ENCODE peak calls at places on chromosome 16, in eight cellular contexts. H, W, A, S, V, R, Z and N are unnamed samples.

GRCh38 chr16:78666318-78666717 is 566.9 kb downstream of the WWOX start:
- DNase-seq in V (no peak), H (no peak), A (no peak), Z (no peak), W (no peak), R (no peak), S (no peak), N (no peak)

GRCh38 chr16:66754211-66754610 is 2.8 kb upstream of the DYNC1LI2 start:
- DNase-seq in W (no peak), H (no peak), V (no peak), A (no peak), Z (no peak), S (no peak), R (no peak), N (no peak)

GRCh38 chr16:59046335-59046734 is 312.2 kb upstream of the GOT2 start:
- DNase-seq in H (peak; percentile 4), W (no peak), A (peak; percentile 33), R (no peak), V (no peak), Z (no peak), S (no peak), N (peak; percentile 24)

GRCh38 chr16:30761427-30761927 is 385 bp downstream of the CFAP119 start:
- DNase-seq in R (no peak), S (no peak), W (no peak), A (peak; percentile 62), Z (peak; percentile 79), V (no peak), H (peak; percentile 27), N (no peak)

GRCh38 chr16:52193441-52193840 is 353.5 kb downstream of the TOX3 start:
- DNase-seq in R (no peak), A (no peak), V (no peak), H (no peak), W (no peak), Z (no peak), S (no peak), N (no peak)

GRCh38 chr16:89120281-89120680 is 26.6 kb downstream of the ACSF3 start:
- DNase-seq in S (no peak), V (no peak), W (no peak), A (no peak), Z (no peak), R (no peak), H (no peak), N (no peak)

GRCh38 chr16:3029499-3030127 is 5.8 kb downstream of the THOC6 start:
- DNase-seq in W (no peak), V (no peak), A (no peak), Z (no peak), H (peak; percentile 67), S (no peak), R (no peak), N (peak; percentile 70)

GRCh38 chr16:66293207-66293735 is 73.2 kb upstream of the CDH5 start:
- DNase-seq in Z (no peak), S (no peak), H (no peak), R (no peak), A (no peak), V (peak; percentile 59), W (no peak), N (no peak)

GRCh38 chr16:50038756-50039529 is 13.9 kb downstream of the CNEP1R1 start:
- DNase-seq in A (no peak), S (no peak), H (no peak), V (no peak), W (no peak), Z (no peak), R (no peak), N (no peak)

GRCh38 chr16:21081329-21081728 is 69.3 kb downstream of the DNAH3 start:
- DNase-seq in H (no peak), A (no peak), Z (no peak), R (no peak), W (no peak), S (no peak), V (no peak), N (no peak)

GRCh38 chr16:55898592-55898991 is 23.4 kb upstream of the CES5A start:
- DNase-seq in R (no peak), Z (no peak), W (no peak), V (no peak), A (no peak), S (no peak), H (no peak), N (no peak)

GRCh38 chr16:85570735-85571562 is 42.2 kb upstream of the GSE1 start:
- DNase-seq in A (no peak), H (no peak), S (no peak), Z (no peak), V (no peak), W (no peak), R (no peak), N (no peak)

GRCh38 chr16:48276102-48276501 is 28.8 kb upstream of the ABCC11 start:
- DNase-seq in H (no peak), R (no peak), Z (no peak), V (no peak), A (peak; percentile 45), W (peak; percentile 6), S (no peak), N (no peak)

GRCh38 chr16:85173981-85174751 is 61.9 kb upstream of the CIBAR2 start:
- DNase-seq in W (no peak), H (peak; percentile 90), A (peak; percentile 64), V (no peak), Z (peak; percentile 86), R (no peak), S (peak; percentile 42), N (peak; percentile 90)

GRCh38 chr16:81488687-81489411 is 44.2 kb downstream of the CMIP start:
- DNase-seq in W (no peak), A (no peak), Z (no peak), S (no peak), R (no peak), V (no peak), H (no peak), N (no peak)

GRCh38 chr16:64051826-64052225 is 1070.0 kb downstream of the CDH11 start:
- DNase-seq in H (peak; percentile 23), R (no peak), W (no peak), V (no peak), S (peak; percentile 32), A (peak; percentile 36), Z (peak; percentile 39), N (peak; percentile 12)